ENCODE peak calls at places on chromosomes 13 and 19, in eight cellular contexts. W is CD8-positive, alpha-beta T cell; G is transverse colon; V is pancreas; O is cardiac muscle cell; M is adrenal gland; R is left ventricle myocardium inferior; S is OCI-LY7. Z is an unnamed sample.

GRCh38 chr19:7492142-7493055 is 3.6 kb upstream of the PEX11G start:
- DNase-seq in W (no peak), G (no peak), V (no peak), O (no peak), M (no peak), R (no peak), S (no peak), Z (no peak)

GRCh38 chr13:78601124-78601885 is 2.0 kb downstream of the POU4F1 start:
- DNase-seq in W (no peak), G (no peak), V (no peak), O (no peak), M (no peak), R (no peak), S (no peak), Z (no peak)

GRCh38 chr19:58368561-58369360 is 6.2 kb upstream of the ZNF497 start:
- DNase-seq in W (no peak), G (no peak), V (no peak), O (no peak), M (no peak), R (no peak), S (no peak), Z (no peak)

GRCh38 chr13:105033999-105034398 is 1501.5 kb downstream of the EFNB2 start:
- DNase-seq in W (no peak), G (no peak), V (no peak), O (peak; percentile 22), M (no peak), R (no peak), S (no peak), Z (no peak)

GRCh38 chr13:112962396-112962795 is 6.6 kb upstream of the MCF2L start:
- DNase-seq in W (no peak), G (peak; percentile 3), V (no peak), O (no peak), M (no peak), R (no peak), S (no peak), Z (no peak)

GRCh38 chr13:28983661-28984060 is 163.5 kb downstream of the MTUS2 start:
- DNase-seq in W (no peak), G (no peak), V (peak; percentile 18), O (peak; percentile 70), M (no peak), R (no peak), S (no peak), Z (no peak)

GRCh38 chr19:14118165-14119051 is 846 bp upstream of the PRKACA start:
- DNase-seq in W (no peak), G (peak; percentile 73), V (peak; percentile 60), O (peak; percentile 32), M (peak; percentile 95), R (peak; percentile 77), S (no peak), Z (no peak)

GRCh38 chr13:37652596-37652995 is 54.0 kb upstream of the POSTN start:
- DNase-seq in W (no peak), G (no peak), V (no peak), O (no peak), M (no peak), R (no peak), S (no peak), Z (no peak)

GRCh38 chr13:53151692-53152421 is 123.2 kb downstream of the OLFM4 start:
- DNase-seq in W (no peak), G (peak; percentile 44), V (peak; percentile 35), O (peak; percentile 85), M (no peak), R (no peak), S (peak; percentile 68), Z (peak; percentile 92)

GRCh38 chr19:48501961-48502719 is 9.5 kb downstream of the LMTK3 start:
- DNase-seq in W (peak; percentile 50), G (peak; percentile 92), V (peak; percentile 97), O (peak; percentile 94), M (peak; percentile 82), R (no peak), S (peak; percentile 94), Z (peak; percentile 91)

GRCh38 chr13:45451282-45451681 is 13.5 kb upstream of the COG3 start:
- DNase-seq in W (no peak), G (no peak), V (no peak), O (no peak), M (no peak), R (no peak), S (no peak), Z (no peak)

GRCh38 chr19:10096615-10096963 is 5.9 kb downstream of the ANGPTL6 start:
- DNase-seq in W (no peak), G (peak; percentile 39), V (peak; percentile 67), O (no peak), M (no peak), R (peak; percentile 32), S (no peak), Z (no peak)

GRCh38 chr13:50441141-50441540 is 402.4 kb downstream of the DLEU7 start:
- DNase-seq in W (no peak), G (no peak), V (no peak), O (no peak), M (no peak), R (no peak), S (no peak), Z (no peak)

GRCh38 chr13:106486287-106486686 is 49.2 kb downstream of the EFNB2 start:
- DNase-seq in W (no peak), G (no peak), V (no peak), O (no peak), M (no peak), R (no peak), S (no peak), Z (no peak)

GRCh38 chr19:33606556-33606955 is 15.2 kb upstream of the CHST8 start:
- DNase-seq in W (no peak), G (no peak), V (no peak), O (no peak), M (no peak), R (no peak), S (no peak), Z (no peak)

GRCh38 chr13:70960841-70961443 is 852.7 kb upstream of the KLHL1 start:
- DNase-seq in W (no peak), G (no peak), V (no peak), O (peak; percentile 48), M (no peak), R (no peak), S (peak; percentile 1), Z (peak; percentile 31)

GRCh38 chr13:64756621-64757020 is 2473.5 kb downstream of the PCDH9 start:
- DNase-seq in W (no peak), G (no peak), V (no peak), O (no peak), M (no peak), R (no peak), S (no peak), Z (no peak)

GRCh38 chr19:10808937-10809655 is 26.9 kb downstream of the TMED1 start:
- DNase-seq in W (no peak), G (no peak), V (no peak), O (no peak), M (no peak), R (no peak), S (no peak), Z (no peak)

GRCh38 chr19:1851581-1852293 is 3.5 kb upstream of the REXO1 start:
- DNase-seq in W (peak; percentile 58), G (no peak), V (peak; percentile 54), O (no peak), M (no peak), R (no peak), S (no peak), Z (no peak)

GRCh38 chr13:91134773-91135124 is 212.7 kb upstream of the MIR17HG start:
- DNase-seq in W (no peak), G (no peak), V (no peak), O (no peak), M (no peak), R (no peak), S (no peak), Z (no peak)

GRCh38 chr19:4988770-4989251 is 19.9 kb downstream of the KDM4B start:
- DNase-seq in W (no peak), G (peak; percentile 45), V (no peak), O (no peak), M (peak; percentile 88), R (peak; percentile 54), S (no peak), Z (no peak)

GRCh38 chr19:29548483-29549085 is 22.8 kb downstream of the VSTM2B start:
- DNase-seq in W (no peak), G (no peak), V (no peak), O (no peak), M (no peak), R (no peak), S (no peak), Z (no peak)
- H3K4me1 ChIP-seq in W (no peaks in the 10 kb centered on the region), G (no peaks in the 10 kb centered on the region), V (no peaks in the 10 kb centered on the region), O (no peaks in the 10 kb centered on the region), M (no peaks in the 10 kb centered on the region), R (no peaks in the 10 kb centered on the region), S (no peaks in the 10 kb centered on the region), Z (no peaks in the 10 kb centered on the region)

DNA sequence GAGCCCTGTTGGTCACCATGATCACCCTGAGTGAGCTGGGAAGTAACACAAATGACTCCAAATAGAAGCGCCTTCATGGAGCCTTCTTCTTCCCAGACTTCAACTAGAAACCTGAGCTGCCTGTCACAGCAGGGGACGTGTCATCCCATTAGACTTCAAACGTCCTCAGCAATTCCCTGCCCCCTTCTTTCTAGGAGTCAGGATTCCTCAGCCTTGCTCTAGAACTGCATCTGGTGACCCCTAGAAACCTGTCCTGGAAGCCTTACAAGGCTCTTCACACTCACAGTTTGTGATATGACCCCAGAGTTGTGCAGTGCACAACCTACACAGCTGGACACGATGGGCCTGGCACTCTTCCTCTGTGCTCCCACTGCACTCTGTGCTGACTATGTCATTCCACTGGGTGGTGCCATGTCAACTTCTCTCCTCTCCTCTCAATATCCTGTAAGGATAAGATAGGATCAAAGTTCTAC is 23.6 kb upstream of the TTYH1 start:
- DNase-seq in W (no peak), G (no peak), V (no peak), O (no peak), M (no peak), R (no peak), S (no peak), Z (no peak)
- TF ChIP-seq CTCF in W (no peak), G (no peak), V (no peak), O (no peak), M (no peak), R (no peak), S (no peak), Z (no peak)

GRCh38 chr13:111145506-111145905 is 30.4 kb downstream of the ARHGEF7 start:
- DNase-seq in W (no peak), G (no peak), V (no peak), O (no peak), M (no peak), R (no peak), S (no peak), Z (no peak)
- H3K4me1 ChIP-seq in W (no peaks in the 10 kb centered on the region), G (no peaks in the 10 kb centered on the region), V (no peaks in the 10 kb centered on the region), O (no peaks in the 10 kb centered on the region), M (no peaks in the 10 kb centered on the region), R (peaks cover 51% of the 10 kb centered on the region), S (no peaks in the 10 kb centered on the region), Z (no peaks in the 10 kb centered on the region)

DNA sequence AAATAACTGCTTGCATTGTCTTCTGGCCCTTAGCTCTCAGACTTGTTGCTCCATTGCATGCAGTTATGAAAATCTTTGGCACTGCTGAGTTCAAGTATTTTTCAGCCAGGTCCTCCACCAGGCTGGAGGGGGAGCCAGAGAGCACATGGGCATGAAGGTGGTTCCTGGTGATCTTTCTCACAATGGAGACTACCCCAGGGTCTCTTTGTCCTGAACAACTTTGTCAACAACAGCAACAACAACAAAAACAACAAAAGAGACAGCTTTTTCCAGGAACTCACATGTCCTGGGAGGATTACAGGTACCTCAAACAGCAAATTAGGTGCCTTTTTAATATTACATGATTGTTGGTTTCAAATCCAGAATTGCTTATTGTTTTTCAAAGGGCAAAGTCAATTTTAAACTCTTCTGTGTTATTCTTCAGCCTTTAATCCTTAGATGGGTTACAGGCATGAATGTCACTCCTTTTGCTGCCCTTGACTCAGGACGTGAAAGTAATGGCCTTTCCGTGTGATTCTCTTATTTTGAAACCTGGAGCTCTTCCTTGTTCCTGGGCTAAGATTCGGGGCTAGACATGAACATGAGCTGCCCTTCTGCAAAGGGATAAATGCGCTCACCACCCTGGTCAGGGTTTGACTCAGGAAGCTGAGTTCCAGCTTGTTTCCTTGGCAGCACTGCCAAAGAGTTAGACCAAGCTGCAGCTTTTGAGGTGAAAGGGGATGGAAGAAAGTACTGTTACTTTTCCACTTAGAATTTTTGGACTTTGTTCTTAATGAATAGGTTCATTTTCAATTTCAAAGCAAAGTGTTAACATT is 1.8 kb downstream of the RGCC start:
- DNase-seq in W (peak; percentile 52), G (peak; percentile 65), V (peak; percentile 37), O (peak; percentile 5), M (no peak), R (peak; percentile 26), S (peak; percentile 84), Z (peak; percentile 44)
- TF ChIP-seq CTCF in W (peak; percentile 73), G (peak; percentile 52), V (peak; percentile 26), O (peak; percentile 80), M (no peak), R (peak; percentile 66), S (peak; percentile 99), Z (peak; percentile 65)

Z was measured in MM.1S.